ENCODE peak calls at places on chromosomes 4 and X, in five cellular contexts. N, O, B, J and G are unnamed samples.

GRCh38 chr4:73343432-73343831 is 60.7 kb upstream of the ALB start:
- DNase-seq in N (peak), B (no peak), O (no peak), J (no peak), G (no peak)

GRCh38 chr4:171809854-171810253 is 3.4 kb upstream of the GALNTL6 start:
- DNase-seq in N (no peak), B (no peak), O (no peak), J (no peak), G (no peak)

GRCh38 chr4:11614426-11614825 is 185.7 kb upstream of the HS3ST1 start:
- DNase-seq in B (no peak), O (no peak), N (no peak), J (no peak), G (no peak)

GRCh38 chr4:106584590-106584989 is 216.0 kb upstream of the GIMD1 start:
- DNase-seq in J (no peak), B (no peak), O (no peak), N (no peak), G (no peak)

GRCh38 chr4:98482847-98483806 is 175.3 kb downstream of the TSPAN5 start:
- DNase-seq in B (no peak), N (peak), O (peak), J (no peak), G (no peak)

GRCh38 chrX:96394566-96394965 is 290.1 kb upstream of the DIAPH2 start:
- DNase-seq in O (no peak), J (no peak), B (no peak), N (no peak), G (no peak)

GRCh38 chr4:54898941-54899340 is 226.5 kb downstream of the KDR start:
- DNase-seq in O (no peak), N (no peak), B (no peak), J (no peak), G (no peak)

GRCh38 chr4:188854451-188854850 is 715.2 kb downstream of the TRIML1 start:
- DNase-seq in O (no peak), N (no peak), B (no peak), J (no peak), G (no peak)

GRCh38 chrX:135893294-135893817 is at the start of the genes CT45A10 and SAGE1:
- DNase-seq in O (no peak), B (peak), J (no peak), N (no peak), G (no peak)

GRCh38 chr4:56434599-56435000 is 815 bp downstream of the PPAT start:
- DNase-seq in N (no peak), J (no peak), B (no peak), O (no peak), G (no peak)

GRCh38 chrX:119288890-119289393 is 52.9 kb downstream of the PGRMC1 start:
- DNase-seq in J (no peak), O (no peak), N (no peak), B (no peak), G (no peak)

GRCh38 chrX:134896194-134896593 is 94.6 kb upstream of the SMIM10 start:
- DNase-seq in B (no peak), N (no peak), O (no peak), J (no peak), G (no peak)

GRCh38 chr4:55435136-55435535 is 39.4 kb downstream of the TMEM165 start:
- DNase-seq in N (no peak), J (no peak), B (no peak), O (peak), G (no peak)

GRCh38 chr4:185599844-185600243 is 64.5 kb upstream of the PDLIM3 start:
- DNase-seq in B (no peak), J (no peak), N (no peak), O (no peak), G (no peak)

GRCh38 chr4:186700746-186701145 is 22.9 kb downstream of the FAT1 start:
- DNase-seq in N (no peak), O (no peak), B (no peak), J (no peak), G (no peak)

GRCh38 chrX:20680998-20681397 is 414.3 kb upstream of the RPS6KA3 start:
- DNase-seq in B (no peak), J (no peak), N (no peak), O (no peak), G (no peak)

GRCh38 chr4:150501019-150501727 is 80.8 kb upstream of the MAB21L2 start:
- DNase-seq in B (no peak), J (no peak), N (no peak), O (no peak), G (no peak)

GRCh38 chr4:15451181-15451865 is 18.4 kb upstream of the CC2D2A start:
- DNase-seq in J (no peak), N (no peak), O (no peak), B (no peak), G (no peak)

GRCh38 chrX:117990438-117990837 is 126.2 kb downstream of the KLHL13 start:
- DNase-seq in O (no peak), J (no peak), B (no peak), N (no peak), G (no peak)

GRCh38 chr4:88097781-88098180 is 60.7 kb downstream of the ABCG2 start:
- DNase-seq in N (no peak), J (no peak), O (no peak), B (no peak), G (no peak)

GRCh38 chr4:2804449-2804972 is 11.6 kb downstream of the SH3BP2 start:
- DNase-seq in J (no peak), O (no peak), B (no peak), N (no peak), G (no peak)

GRCh38 chr4:134636332-134637055 is 434.9 kb upstream of the PABPC4L start:
- DNase-seq in N (no peak), O (no peak), J (no peak), B (no peak), G (no peak)

GRCh38 chr4:182185491-182185890 is 57.7 kb upstream of the TENM3 start:
- DNase-seq in J (no peak), O (no peak), B (no peak), N (no peak), G (no peak)

GRCh38 chr4:182823576-182823975 is 93.6 kb downstream of the DCTD start:
- DNase-seq in B (no peak), J (no peak), O (no peak), N (no peak), G (no peak)

GRCh38 chr4:107519057-107519456 is 201.0 kb downstream of the PAPSS1 start:
- DNase-seq in N (peak), J (no peak), B (no peak), O (no peak), G (peak)

GRCh38 chrX:67777148-67777547 is 233.3 kb downstream of the AR start:
- DNase-seq in O (no peak), J (no peak), N (no peak), B (no peak), G (no peak)

GRCh38 chrX:152917969-152918579 is 20.2 kb downstream of the ZNF185 start:
- DNase-seq in J (no peak), B (no peak), N (no peak), O (no peak), G (no peak)

GRCh38 chrX:39652336-39652735 is 445.4 kb downstream of the BCOR start:
- DNase-seq in B (peak), J (no peak), O (no peak), N (no peak), G (peak)

GRCh38 chr4:22167201-22167600 is 218.6 kb upstream of the KCNIP4 start:
- DNase-seq in J (no peak), N (no peak), B (no peak), O (no peak), G (no peak)

GRCh38 chr4:74859163-74859562 is 64.8 kb upstream of the BTC start:
- DNase-seq in N (no peak), O (no peak), J (no peak), B (no peak), G (no peak)

GRCh38 chr4:74486905-74487304 is 42.0 kb downstream of the AREG start:
- DNase-seq in O (no peak), B (no peak), J (no peak), N (no peak), G (no peak)

GRCh38 chr4:119099227-119099910 is 36.3 kb upstream of the MYOZ2 start:
- DNase-seq in B (no peak), O (no peak), N (no peak), J (no peak), G (no peak)

GRCh38 chr4:182307746-182308145 is 64.5 kb downstream of the TENM3 start:
- DNase-seq in O (no peak), J (no peak), N (no peak), B (no peak), G (no peak)

GRCh38 chrX:30150196-30150895 is 65.0 kb upstream of the MAGEB2 start:
- DNase-seq in N (no peak), B (no peak), J (no peak), O (no peak), G (no peak)

GRCh38 chr4:165784672-165785071 is 88.4 kb upstream of the TLL1 start:
- DNase-seq in B (no peak), J (no peak), N (no peak), O (no peak), G (no peak)

GRCh38 chr4:48571471-48571870 is 81.4 kb downstream of the ZAR1 start:
- DNase-seq in B (no peak), J (no peak), O (no peak), N (no peak), G (no peak)

GRCh38 chr4:71187399-71188196 is 151.2 kb upstream of the SLC4A4 start:
- DNase-seq in J (peak), B (no peak), N (no peak), O (no peak), G (peak)

GRCh38 chrX:24216827-24217226 is 67.3 kb downstream of the ZFX start:
- DNase-seq in B (no peak), J (no peak), N (peak), O (no peak), G (no peak)

GRCh38 chrX:24215282-24215681 is 65.8 kb downstream of the ZFX start:
- DNase-seq in N (no peak), J (no peak), B (no peak), O (no peak), G (no peak)

GRCh38 chrX:24221872-24222271 is 72.3 kb downstream of the ZFX start:
- DNase-seq in O (no peak), B (no peak), N (no peak), J (no peak), G (no peak)

GRCh38 chrX:24216037-24216436 is 66.5 kb downstream of the ZFX start:
- DNase-seq in B (no peak), O (no peak), N (no peak), J (no peak), G (no peak)

GRCh38 chrX:24219320-24219719 is 69.8 kb downstream of the ZFX start:
- DNase-seq in N (no peak), B (no peak), O (no peak), J (no peak), G (no peak)
- TF ChIP-seq ATF2 in N (no peak), B (no peak), O (no peak), J (no peak), G (no peak)

GRCh38 chr4:6336166-6336565 is 66.5 kb downstream of the WFS1 start:
- DNase-seq in N (no peak), O (no peak), J (no peak), B (no peak), G (no peak)
- TF ChIP-seq ATF2 in N (no peak), O (no peak), J (no peak), B (no peak), G (no peak)

DNA sequence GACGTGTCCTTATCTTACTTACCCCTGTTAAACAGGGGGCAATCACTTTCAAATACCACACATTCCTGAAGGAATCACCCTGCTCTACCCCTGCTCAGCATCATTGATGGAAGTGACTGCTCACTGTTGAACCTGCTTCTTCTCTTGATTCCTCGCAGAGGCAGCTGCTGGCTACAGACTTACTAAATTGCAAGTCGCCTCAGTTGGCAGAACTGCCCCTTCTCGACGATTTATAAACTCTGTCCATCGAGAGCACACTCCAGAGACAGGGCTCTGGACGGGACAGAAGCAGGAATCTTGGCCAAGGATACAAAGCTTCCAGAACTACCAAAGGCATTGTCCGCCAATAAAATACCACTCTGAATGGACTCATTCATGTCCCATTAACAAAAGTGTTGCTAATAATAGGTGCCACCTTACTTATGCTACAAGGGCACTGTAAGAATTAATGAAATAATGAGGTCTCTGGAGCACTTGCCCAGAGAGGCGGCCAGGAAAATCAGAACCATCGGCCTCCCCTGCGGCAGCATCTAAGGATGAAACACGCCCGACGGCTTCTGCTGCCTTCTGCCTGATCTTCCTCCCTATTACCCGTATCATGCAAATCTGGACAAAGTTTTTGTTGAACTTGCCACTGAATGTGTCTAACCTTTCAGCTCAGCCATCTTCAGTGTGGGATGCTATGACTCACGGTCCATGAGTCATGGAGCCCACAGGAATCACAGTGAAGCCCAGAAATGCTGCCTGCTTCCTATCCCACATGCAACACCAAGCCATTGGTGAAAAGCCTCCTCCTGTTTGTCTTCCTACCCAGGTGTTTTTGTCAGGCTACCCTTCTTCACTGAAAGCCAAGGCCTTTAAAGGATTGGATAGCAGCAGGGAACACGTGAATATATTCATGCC is 164.9 kb downstream of the MAML3 start:
- DNase-seq in B (no peak), O (no peak), J (no peak), N (peak), G (no peak)
- TF ChIP-seq ATF2 in B (no peak), O (no peak), J (no peak), N (no peak), G (no peak)

GRCh38 chrX:13087322-13088154 is 43.1 kb upstream of the FAM9C start:
- DNase-seq in J (no peak), O (peak), B (no peak), N (no peak), G (no peak)
- TF ChIP-seq ATF2 in J (no peak), O (no peak), B (no peak), N (no peak), G (no peak)

GRCh38 chr4:41687971-41688370 is 60.6 kb downstream of the PHOX2B start:
- DNase-seq in J (no peak), O (no peak), B (no peak), N (no peak), G (no peak)
- TF ChIP-seq ATF2 in J (no peak), O (no peak), B (no peak), N (no peak), G (no peak)

GRCh38 chr4:170227928-170228327 is 138.2 kb upstream of the AADAT start:
- DNase-seq in B (no peak), N (no peak), J (no peak), O (no peak), G (no peak)
- TF ChIP-seq ATF2 in B (no peak), N (no peak), J (no peak), O (no peak), G (no peak)